ENCODE peak calls at places on chromosomes 1 and 21, in nine cellular contexts. One of them, this sample, is unnamed.

GRCh38 chr1:168081373-168082007 is 55.2 kb downstream of the GPR161 start:
- DNase-seq in GM12892: no peak
- DNase-seq in uterus: no peak
- DNase-seq in IMR-90: peak; percentile 93
- DNase-seq in lower leg skin: peak; percentile 57
- DNase-seq in upper lobe of left lung: no peak
- DNase-seq in HCT116: no peak
- DNase-seq in endothelial cell of umbilical vein: peak; percentile 35
- DNase-seq in heart left ventricle: peak; percentile 14
- DNase-seq in this sample: no peak

GRCh38 chr1:230219174-230220067 is 152.4 kb downstream of the GALNT2 start:
- DNase-seq in GM12892: no peak
- DNase-seq in uterus: no peak
- DNase-seq in IMR-90: no peak
- DNase-seq in lower leg skin: no peak
- DNase-seq in upper lobe of left lung: no peak
- DNase-seq in HCT116: no peak
- DNase-seq in endothelial cell of umbilical vein: no peak
- DNase-seq in heart left ventricle: no peak
- DNase-seq in this sample: no peak

GRCh38 chr1:93964777-93965200 is 55.6 kb upstream of the GCLM start:
- DNase-seq in GM12892: no peak
- DNase-seq in uterus: no peak
- DNase-seq in IMR-90: peak; percentile 69
- DNase-seq in lower leg skin: no peak
- DNase-seq in upper lobe of left lung: no peak
- DNase-seq in HCT116: no peak
- DNase-seq in endothelial cell of umbilical vein: no peak
- DNase-seq in heart left ventricle: no peak
- DNase-seq in this sample: no peak

GRCh38 chr1:69535490-69535889 is 32.2 kb upstream of the LRRC7 start:
- DNase-seq in GM12892: no peak
- DNase-seq in uterus: no peak
- DNase-seq in IMR-90: no peak
- DNase-seq in lower leg skin: no peak
- DNase-seq in upper lobe of left lung: no peak
- DNase-seq in HCT116: no peak
- DNase-seq in endothelial cell of umbilical vein: no peak
- DNase-seq in heart left ventricle: no peak
- DNase-seq in this sample: no peak

GRCh38 chr1:84598846-84599741 is 24.9 kb upstream of the CTBS start:
- DNase-seq in GM12892: no peak
- DNase-seq in uterus: no peak
- DNase-seq in IMR-90: peak; percentile 90
- DNase-seq in lower leg skin: no peak
- DNase-seq in upper lobe of left lung: no peak
- DNase-seq in HCT116: peak; percentile 59
- DNase-seq in endothelial cell of umbilical vein: peak; percentile 93
- DNase-seq in heart left ventricle: no peak
- DNase-seq in this sample: no peak

GRCh38 chr1:15975358-15975804 is 520 bp downstream of the ZBTB17 start:
- DNase-seq in GM12892: peak; percentile 63
- DNase-seq in uterus: no peak
- DNase-seq in IMR-90: peak; percentile 58
- DNase-seq in lower leg skin: no peak
- DNase-seq in upper lobe of left lung: peak; percentile 93
- DNase-seq in HCT116: no peak
- DNase-seq in endothelial cell of umbilical vein: peak; percentile 62
- DNase-seq in heart left ventricle: peak; percentile 71
- DNase-seq in this sample: peak; percentile 31

GRCh38 chr1:34984435-34985062 is 598 bp downstream of the TMEM35B start:
- DNase-seq in GM12892: no peak
- DNase-seq in uterus: peak; percentile 61
- DNase-seq in IMR-90: peak; percentile 33
- DNase-seq in lower leg skin: peak; percentile 24
- DNase-seq in upper lobe of left lung: no peak
- DNase-seq in HCT116: no peak
- DNase-seq in endothelial cell of umbilical vein: peak; percentile 46
- DNase-seq in heart left ventricle: peak; percentile 60
- DNase-seq in this sample: no peak

GRCh38 chr1:15355968-15356621 is 53.6 kb upstream of the EFHD2 start:
- DNase-seq in GM12892: no peak
- DNase-seq in uterus: no peak
- DNase-seq in IMR-90: peak; percentile 61
- DNase-seq in lower leg skin: no peak
- DNase-seq in upper lobe of left lung: no peak
- DNase-seq in HCT116: peak; percentile 92
- DNase-seq in endothelial cell of umbilical vein: no peak
- DNase-seq in heart left ventricle: no peak
- DNase-seq in this sample: no peak

GRCh38 chr1:36387141-36387949 is 1.6 kb upstream of the STK40 start:
- DNase-seq in GM12892: no peak
- DNase-seq in uterus: peak; percentile 75
- DNase-seq in IMR-90: peak; percentile 76
- DNase-seq in lower leg skin: peak; percentile 63
- DNase-seq in upper lobe of left lung: no peak
- DNase-seq in HCT116: no peak
- DNase-seq in endothelial cell of umbilical vein: no peak
- DNase-seq in heart left ventricle: no peak
- DNase-seq in this sample: no peak

GRCh38 chr1:110003747-110004428 is 19.3 kb downstream of the AHCYL1 start:
- DNase-seq in GM12892: no peak
- DNase-seq in uterus: peak; percentile 91
- DNase-seq in IMR-90: peak; percentile 99
- DNase-seq in lower leg skin: peak; percentile 78
- DNase-seq in upper lobe of left lung: no peak
- DNase-seq in HCT116: peak; percentile 73
- DNase-seq in endothelial cell of umbilical vein: peak; percentile 93
- DNase-seq in heart left ventricle: peak; percentile 33
- DNase-seq in this sample: peak; percentile 73

GRCh38 chr1:209302777-209303642 is 280.5 kb upstream of the CAMK1G start:
- DNase-seq in GM12892: no peak
- DNase-seq in uterus: no peak
- DNase-seq in IMR-90: no peak
- DNase-seq in lower leg skin: no peak
- DNase-seq in upper lobe of left lung: no peak
- DNase-seq in HCT116: no peak
- DNase-seq in endothelial cell of umbilical vein: no peak
- DNase-seq in heart left ventricle: no peak
- DNase-seq in this sample: no peak

GRCh38 chr1:209307836-209308235 is 275.7 kb upstream of the CAMK1G start:
- DNase-seq in GM12892: no peak
- DNase-seq in uterus: no peak
- DNase-seq in IMR-90: no peak
- DNase-seq in lower leg skin: no peak
- DNase-seq in upper lobe of left lung: no peak
- DNase-seq in HCT116: no peak
- DNase-seq in endothelial cell of umbilical vein: no peak
- DNase-seq in heart left ventricle: no peak
- DNase-seq in this sample: no peak

DNA sequence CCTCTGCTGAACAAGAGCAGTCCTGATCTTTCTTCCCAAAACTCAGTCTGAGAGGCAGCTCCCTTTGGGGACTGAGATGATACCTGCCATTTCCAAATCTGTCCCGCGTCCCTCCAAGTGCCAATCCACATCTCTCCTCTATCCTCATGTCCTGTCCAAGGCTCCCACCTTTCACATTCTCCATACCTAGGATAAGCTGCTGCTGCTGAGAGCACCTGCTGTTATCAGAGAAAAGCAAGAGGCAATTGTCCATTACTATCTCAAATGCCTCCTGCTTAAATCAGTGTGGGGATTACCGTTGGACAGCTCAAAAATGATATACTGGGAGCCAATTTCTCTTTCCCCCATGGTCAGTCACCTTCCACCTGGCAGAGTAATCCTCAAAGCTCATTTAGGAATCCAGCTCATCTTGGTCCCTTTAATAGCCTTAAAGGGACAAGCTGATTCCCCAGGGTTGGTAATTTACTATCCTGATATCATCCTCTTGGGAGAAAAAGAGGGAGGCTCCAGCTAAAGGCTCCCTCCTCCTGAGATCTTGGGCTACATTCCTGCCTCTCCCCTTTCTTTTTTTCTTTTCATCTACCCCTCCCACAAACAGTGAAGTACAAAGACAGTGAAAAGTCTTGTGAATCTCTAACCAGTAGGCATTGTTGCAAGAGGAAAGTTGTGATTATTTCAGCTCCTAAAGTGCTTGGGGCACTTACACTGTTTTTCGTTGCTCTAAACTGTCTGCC is 278.1 kb upstream of the CAMK1G start:
- DNase-seq in GM12892: no peak
- DNase-seq in uterus: no peak
- DNase-seq in IMR-90: no peak
- DNase-seq in lower leg skin: no peak
- DNase-seq in upper lobe of left lung: no peak
- DNase-seq in HCT116: no peak
- DNase-seq in endothelial cell of umbilical vein: no peak
- DNase-seq in heart left ventricle: no peak
- DNase-seq in this sample: no peak
- TF ChIP-seq POLR2A in GM12892: no peak
- TF ChIP-seq POLR2A in uterus: no peak
- TF ChIP-seq POLR2A in IMR-90: no peak
- TF ChIP-seq POLR2A in lower leg skin: no peak
- TF ChIP-seq POLR2A in upper lobe of left lung: no peak
- TF ChIP-seq POLR2A in HCT116: no peak
- TF ChIP-seq POLR2A in endothelial cell of umbilical vein: no peak
- TF ChIP-seq POLR2A in heart left ventricle: no peak
- TF ChIP-seq POLR2A in this sample: no peak

DNA sequence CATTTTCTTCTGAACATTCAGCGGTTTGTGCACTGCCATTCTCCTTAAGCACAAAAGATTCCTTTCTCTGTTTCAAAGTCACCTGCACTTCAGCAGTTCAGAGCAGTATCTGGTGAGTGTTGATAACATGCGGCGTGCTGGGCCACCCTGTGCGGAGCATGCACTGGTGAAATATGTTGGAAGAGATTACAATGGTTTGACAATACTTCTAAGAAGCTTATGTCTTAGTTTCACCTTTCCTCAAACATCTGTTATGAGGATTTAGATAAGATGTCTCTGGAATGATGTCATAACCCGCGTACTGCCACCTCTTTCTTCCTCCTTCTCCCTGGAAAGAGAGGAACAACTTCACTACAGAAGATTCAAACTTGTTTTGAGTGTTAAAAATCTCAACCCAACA is 650.3 kb downstream of the AJAP1 start:
- DNase-seq in GM12892: no peak
- DNase-seq in uterus: no peak
- DNase-seq in IMR-90: no peak
- DNase-seq in lower leg skin: no peak
- DNase-seq in upper lobe of left lung: no peak
- DNase-seq in HCT116: no peak
- DNase-seq in endothelial cell of umbilical vein: no peak
- DNase-seq in heart left ventricle: no peak
- DNase-seq in this sample: no peak
- TF ChIP-seq POLR2A in GM12892: no peak
- TF ChIP-seq POLR2A in uterus: no peak
- TF ChIP-seq POLR2A in IMR-90: no peak
- TF ChIP-seq POLR2A in lower leg skin: no peak
- TF ChIP-seq POLR2A in upper lobe of left lung: no peak
- TF ChIP-seq POLR2A in HCT116: no peak
- TF ChIP-seq POLR2A in endothelial cell of umbilical vein: no peak
- TF ChIP-seq POLR2A in heart left ventricle: no peak
- TF ChIP-seq POLR2A in this sample: no peak

DNA sequence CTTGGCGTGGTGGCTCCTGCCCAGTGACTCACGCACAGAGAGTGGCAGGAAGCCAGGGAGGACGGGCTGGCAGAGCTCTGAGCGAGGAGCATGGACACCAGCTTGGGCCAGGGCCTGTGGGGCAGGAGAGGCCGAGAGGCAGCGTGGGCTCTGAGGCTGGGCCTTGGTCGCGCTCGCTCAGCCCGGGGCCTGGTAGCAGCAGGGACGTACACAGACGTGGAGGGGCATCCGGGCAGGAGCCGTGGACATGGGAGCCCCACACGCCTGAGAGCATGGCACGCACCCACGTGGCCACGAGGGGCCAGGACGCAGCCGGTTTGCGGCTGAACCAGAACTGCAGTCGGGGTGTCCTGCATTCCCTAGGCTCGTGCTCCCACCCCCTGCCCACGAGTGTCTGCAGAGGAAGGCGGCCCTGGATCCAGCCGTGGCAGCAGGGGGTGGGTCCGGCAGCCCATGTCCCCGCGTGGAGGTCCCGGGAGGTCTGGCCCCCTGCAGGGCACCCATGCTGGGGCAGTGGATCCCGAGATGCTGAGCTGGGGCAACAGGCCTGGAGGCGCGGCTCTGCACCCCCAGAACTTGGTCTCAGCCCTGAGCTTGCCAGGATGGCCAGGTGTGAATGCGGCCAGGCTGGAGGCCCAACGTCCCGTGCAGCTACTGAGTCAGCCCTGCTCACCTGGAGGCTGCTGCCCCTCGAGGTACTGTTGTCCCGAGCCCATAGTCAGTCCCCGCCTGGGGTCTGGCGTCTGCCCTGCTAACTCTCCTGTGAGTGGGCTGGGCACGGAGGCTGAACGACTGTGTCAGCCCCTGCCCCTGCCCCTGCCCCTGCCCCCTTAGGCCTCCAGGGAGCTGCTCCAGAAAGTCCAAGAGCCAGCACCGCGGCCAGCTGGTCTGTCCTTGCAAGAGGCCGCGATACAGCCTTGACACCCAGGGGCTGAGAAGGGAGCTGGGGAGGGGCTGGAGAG is 61.6 kb downstream of the SLX9 start:
- DNase-seq in GM12892: no peak
- DNase-seq in uterus: no peak
- DNase-seq in IMR-90: peak; percentile 65
- DNase-seq in lower leg skin: no peak
- DNase-seq in upper lobe of left lung: peak; percentile 81
- DNase-seq in HCT116: no peak
- DNase-seq in endothelial cell of umbilical vein: peak; percentile 76
- DNase-seq in heart left ventricle: peak; percentile 74
- DNase-seq in this sample: peak; percentile 49
- TF ChIP-seq POLR2A in GM12892: no peak
- TF ChIP-seq POLR2A in uterus: no peak
- TF ChIP-seq POLR2A in IMR-90: no peak
- TF ChIP-seq POLR2A in lower leg skin: no peak
- TF ChIP-seq POLR2A in upper lobe of left lung: no peak
- TF ChIP-seq POLR2A in HCT116: no peak
- TF ChIP-seq POLR2A in endothelial cell of umbilical vein: no peak
- TF ChIP-seq POLR2A in heart left ventricle: no peak
- TF ChIP-seq POLR2A in this sample: no peak

DNA sequence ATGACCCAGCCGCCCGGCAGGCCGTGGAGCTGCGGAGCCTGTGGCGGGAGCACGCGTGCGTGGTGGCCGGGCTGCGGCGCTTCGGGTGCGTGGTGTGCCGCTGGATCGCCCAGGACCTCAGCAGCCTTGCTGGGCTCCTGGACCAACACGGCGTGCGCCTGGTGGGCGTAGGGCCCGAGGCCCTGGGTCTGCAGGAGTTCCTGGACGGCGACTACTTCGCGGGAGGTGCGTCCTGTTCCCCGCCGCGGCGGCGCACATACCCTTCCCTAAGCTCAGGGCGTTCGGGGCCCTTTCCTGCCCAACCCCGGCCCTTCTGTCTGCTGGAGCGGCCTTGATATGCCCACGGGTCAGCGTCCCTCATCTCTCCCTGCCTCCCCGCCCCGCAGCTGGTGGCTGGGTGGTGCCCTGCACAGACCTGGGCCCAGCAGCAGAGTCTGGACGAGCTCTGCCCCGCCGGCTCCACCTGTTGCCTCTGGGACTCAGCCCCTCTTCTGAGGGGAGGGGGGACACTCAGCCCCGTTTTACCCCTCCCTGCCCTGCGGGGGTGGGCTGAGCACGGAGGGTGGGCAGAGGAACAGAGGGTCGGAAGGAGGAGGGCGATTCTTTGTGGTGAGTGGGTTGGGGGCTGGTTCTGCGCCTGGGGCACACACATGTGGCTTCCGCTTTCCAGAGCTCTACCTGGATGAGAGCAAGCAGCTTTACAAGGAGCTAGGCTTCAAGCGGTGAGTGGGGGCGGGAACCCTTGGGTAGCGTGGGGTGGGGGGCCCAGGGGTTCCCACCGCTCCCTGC is 688 bp downstream of the PRXL2B start:
- DNase-seq in GM12892: no peak
- DNase-seq in uterus: peak; percentile 37
- DNase-seq in IMR-90: peak; percentile 13
- DNase-seq in lower leg skin: no peak
- DNase-seq in upper lobe of left lung: no peak
- DNase-seq in HCT116: no peak
- DNase-seq in endothelial cell of umbilical vein: peak; percentile 41
- DNase-seq in heart left ventricle: peak; percentile 54
- DNase-seq in this sample: no peak
- TF ChIP-seq POLR2A in GM12892: no peak
- TF ChIP-seq POLR2A in uterus: no peak
- TF ChIP-seq POLR2A in IMR-90: no peak
- TF ChIP-seq POLR2A in lower leg skin: no peak
- TF ChIP-seq POLR2A in upper lobe of left lung: no peak
- TF ChIP-seq POLR2A in HCT116: no peak
- TF ChIP-seq POLR2A in endothelial cell of umbilical vein: no peak
- TF ChIP-seq POLR2A in heart left ventricle: no peak
- TF ChIP-seq POLR2A in this sample: no peak

This sample was measured in stomach.